ENCODE peak calls at places on chromosomes 5 and 9, in nine cellular contexts. G is activated CD4-positive, alpha-beta T cell treated with anti-CD3 and anti-CD28 coated beads, Interleukin-2, amount 50 U/mL, for 4 hours; A is RCC 7860; L is NCI-H748 treated with DMSO at 0.1 percent for 48 hours; J is nucleus accumbens; Y is caudate nucleus; U is epithelial cell of esophagus; V is stomach; P is iPS-NIHi11. X is an unnamed sample.

GRCh38 chr9:93633492-93634221 is 57.3 kb downstream of the PHF2 start:
- DNase-seq in G (no peak), A (no peak), L (no peak), J (no peak), Y (no peak), U (no peak), V (no peak), P (no peak), X (no peak)

GRCh38 chr5:170293273-170293672 is 4.3 kb downstream of the LCP2 start:
- DNase-seq in G (no peak), A (no peak), L (no peak), J (peak), Y (no peak), U (no peak), V (no peak), P (no peak), X (peak)

GRCh38 chr5:208449-209114 is 9.4 kb downstream of the CCDC127 start:
- DNase-seq in G (no peak), A (no peak), L (no peak), J (no peak), Y (no peak), U (no peak), V (no peak), P (no peak), X (no peak)

GRCh38 chr9:34962530-34962929 is 4.4 kb downstream of the PHF24 start:
- DNase-seq in G (no peak), A (no peak), L (no peak), J (no peak), Y (no peak), U (no peak), V (no peak), P (no peak), X (no peak)

GRCh38 chr5:96157841-96158291 is 196.2 kb upstream of the ELL2 start:
- DNase-seq in G (no peak), A (no peak), L (no peak), J (no peak), Y (no peak), U (peak), V (no peak), P (no peak), X (no peak)

GRCh38 chr5:176559683-176560082 is 10.5 kb downstream of the CDHR2 start:
- DNase-seq in G (no peak), A (no peak), L (no peak), J (no peak), Y (no peak), U (peak), V (no peak), P (no peak), X (no peak)

GRCh38 chr5:132056610-132057497 is 3.6 kb upstream of the IL3 start:
- DNase-seq in G (no peak), A (no peak), L (no peak), J (no peak), Y (no peak), U (no peak), V (peak), P (peak), X (no peak)

GRCh38 chr5:38500861-38501260 is 55.6 kb downstream of the LIFR start:
- DNase-seq in G (no peak), A (no peak), L (no peak), J (no peak), Y (no peak), U (peak), V (no peak), P (no peak), X (no peak)

GRCh38 chr5:37738057-37738691 is 101.7 kb downstream of the GDNF start:
- DNase-seq in G (no peak), A (peak), L (no peak), J (no peak), Y (no peak), U (peak), V (no peak), P (no peak), X (no peak)

GRCh38 chr9:17116400-17116837 is 18.4 kb upstream of the CNTLN start:
- DNase-seq in G (no peak), A (peak), L (peak), J (no peak), Y (no peak), U (peak), V (no peak), P (peak), X (no peak)

GRCh38 chr5:138466058-138466899 is 1.0 kb downstream of the EGR1 start:
- DNase-seq in G (peak), A (no peak), L (no peak), J (no peak), Y (no peak), U (no peak), V (peak), P (no peak), X (no peak)

GRCh38 chr9:130998596-130999264 is 10.2 kb upstream of the LAMC3 start:
- DNase-seq in G (no peak), A (no peak), L (no peak), J (no peak), Y (no peak), U (peak), V (no peak), P (no peak), X (no peak)

GRCh38 chr5:172093965-172094364 is 87.5 kb upstream of the FBXW11 start:
- DNase-seq in G (no peak), A (no peak), L (no peak), J (no peak), Y (no peak), U (no peak), V (no peak), P (no peak), X (no peak)

GRCh38 chr5:4639959-4640358 is 500.2 kb upstream of the ADAMTS16 start:
- DNase-seq in G (no peak), A (no peak), L (peak), J (no peak), Y (no peak), U (no peak), V (no peak), P (no peak), X (no peak)

GRCh38 chr9:20170122-20170521 is 381.3 kb upstream of the SLC24A2 start:
- DNase-seq in G (no peak), A (no peak), L (no peak), J (no peak), Y (no peak), U (no peak), V (no peak), P (no peak), X (no peak)

GRCh38 chr5:75265731-75266130 is 29.1 kb upstream of the ANKRD31 start:
- DNase-seq in G (no peak), A (no peak), L (no peak), J (no peak), Y (no peak), U (peak), V (no peak), P (peak), X (no peak)

GRCh38 chr5:133247145-133247709 is 195.4 kb downstream of the HSPA4 start:
- DNase-seq in G (no peak), A (no peak), L (peak), J (no peak), Y (no peak), U (peak), V (no peak), P (no peak), X (no peak)

X was measured in hypothalamus.